ENCODE peak calls at places on chromosomes 5 and 9, in eight cellular contexts. S, W, K, U, L, I, Z and M are unnamed samples.

GRCh38 chr9:69452110-69452780 is 127.2 kb downstream of the ENTREP1 start:
- ATAC-seq in Z (no peak), S (no peak), W (no peak), L (no peak), I (no peak), K (no peak), U (no peak), M (no peak)

GRCh38 chr9:34990908-34991832 is 1.6 kb downstream of the DNAJB5 start:
- ATAC-seq in K (no peak), L (no peak), Z (no peak), I (no peak), W (no peak), S (no peak), U (no peak), M (no peak)

GRCh38 chr5:114207615-114208014 is 154.3 kb upstream of the KCNN2 start:
- ATAC-seq in I (no peak), U (no peak), S (no peak), Z (no peak), K (peak), W (no peak), L (no peak), M (no peak)

GRCh38 chr9:82247318-82247717 is 258.7 kb downstream of the SPATA31D1 start:
- ATAC-seq in S (no peak), I (no peak), Z (no peak), K (no peak), W (peak), U (peak), L (no peak), M (peak)

GRCh38 chr5:147857302-147858129 is 21.0 kb upstream of the SCGB3A2 start:
- ATAC-seq in Z (peak), I (peak), U (peak), S (peak), W (peak), L (peak), K (peak), M (no peak)

GRCh38 chr5:115838885-115839518 is 2.4 kb downstream of the ATG12 start:
- ATAC-seq in I (no peak), S (peak), L (no peak), U (no peak), W (peak), Z (no peak), K (no peak), M (no peak)

GRCh38 chr9:4228606-4229005 is 71.3 kb downstream of the GLIS3 start:
- ATAC-seq in W (peak), Z (peak), I (peak), U (peak), S (peak), L (peak), K (peak), M (peak)

GRCh38 chr5:17243287-17244063 is 26.0 kb downstream of the BASP1 start:
- ATAC-seq in Z (peak), I (no peak), L (no peak), U (no peak), S (no peak), W (no peak), K (no peak), M (no peak)

GRCh38 chr5:178866946-178867345 is 7.2 kb downstream of the ZNF354B start:
- ATAC-seq in L (no peak), S (no peak), W (no peak), K (no peak), I (no peak), Z (no peak), U (no peak), M (no peak)

GRCh38 chr5:55172051-55172899 is 702 bp downstream of the CDC20B start:
- ATAC-seq in I (peak), L (peak), K (peak), S (peak), U (peak), Z (peak), W (peak), M (peak)

GRCh38 chr5:54725391-54726280 is 208.1 kb downstream of the SNX18 start:
- ATAC-seq in I (no peak), U (no peak), S (no peak), K (no peak), Z (no peak), W (no peak), L (no peak), M (no peak)

GRCh38 chr9:133612816-133613215 is 3.6 kb upstream of the FAM163B start:
- ATAC-seq in Z (no peak), I (no peak), K (no peak), S (no peak), W (no peak), L (no peak), U (no peak), M (no peak)

GRCh38 chr5:36635721-36636390 is 29.4 kb downstream of the SLC1A3 start:
- ATAC-seq in K (no peak), Z (no peak), S (no peak), L (no peak), W (no peak), U (no peak), I (no peak), M (no peak)

GRCh38 chr5:8213701-8214240 is 344.8 kb downstream of the MTRR start:
- ATAC-seq in L (no peak), I (no peak), S (no peak), W (no peak), K (no peak), Z (no peak), U (no peak), M (no peak)

GRCh38 chr9:86668488-86668887 is 278.8 kb downstream of the GAS1 start:
- ATAC-seq in W (no peak), U (no peak), I (no peak), S (no peak), Z (no peak), K (no peak), L (no peak), M (no peak)

GRCh38 chr5:17444496-17444895 is 53.5 kb upstream of the TAF11L2 start:
- ATAC-seq in K (no peak), I (no peak), S (no peak), Z (peak), W (no peak), U (no peak), L (no peak), M (no peak)

GRCh38 chr9:104906441-104907277 is 21.3 kb downstream of the ABCA1 start:
- ATAC-seq in I (no peak), U (peak), W (peak), K (peak), S (no peak), Z (peak), L (no peak), M (peak)

GRCh38 chr5:88503065-88503394 is 234.4 kb upstream of the TMEM161B start:
- ATAC-seq in W (peak), S (peak), U (no peak), I (no peak), K (no peak), Z (no peak), L (no peak), M (no peak)

GRCh38 chr9:113522858-113523257 is 59.3 kb downstream of the RGS3 start:
- ATAC-seq in W (no peak), I (no peak), K (no peak), U (peak), S (no peak), L (no peak), Z (no peak), M (no peak)

GRCh38 chr5:110754181-110754580 is 15.4 kb downstream of the SLC25A46 start:
- ATAC-seq in W (no peak), Z (no peak), U (no peak), I (no peak), S (no peak), L (no peak), K (no peak), M (no peak)

GRCh38 chr5:4584982-4585381 is 555.1 kb upstream of the ADAMTS16 start:
- ATAC-seq in S (no peak), K (no peak), Z (no peak), I (no peak), L (no peak), W (no peak), U (no peak), M (no peak)

GRCh38 chr9:132260846-132261245 is 93.9 kb downstream of the SETX start:
- ATAC-seq in W (no peak), U (no peak), Z (no peak), S (no peak), L (no peak), I (no peak), K (no peak), M (no peak)

GRCh38 chr9:123072407-123072995 is 39.0 kb downstream of the GPR21 start:
- ATAC-seq in I (no peak), L (no peak), U (no peak), S (no peak), W (no peak), K (no peak), Z (no peak), M (no peak)

GRCh38 chr9:96026655-96027213 is 151.2 kb downstream of the ERCC6L2 start:
- ATAC-seq in L (no peak), S (no peak), K (no peak), U (no peak), I (no peak), Z (no peak), W (no peak), M (no peak)

GRCh38 chr5:95923918-95924559 is 37.6 kb downstream of the ELL2 start:
- ATAC-seq in S (peak), U (peak), I (peak), W (peak), Z (no peak), K (no peak), L (no peak), M (no peak)

GRCh38 chr5:111236995-111237394 is 12.8 kb downstream of the CAMK4 start:
- ATAC-seq in K (no peak), U (no peak), S (peak), W (no peak), L (no peak), I (no peak), Z (no peak), M (no peak)

GRCh38 chr9:131833906-131834305 is 94.0 kb upstream of the RAPGEF1 start:
- ATAC-seq in L (no peak), S (no peak), K (no peak), Z (no peak), W (no peak), I (no peak), U (no peak), M (no peak)

GRCh38 chr5:178353461-178353860 is 120.9 kb upstream of the PHYKPL start:
- ATAC-seq in L (no peak), W (no peak), U (no peak), S (no peak), Z (no peak), K (no peak), I (no peak), M (no peak)

GRCh38 chr5:142777858-142778257 is 7.7 kb downstream of the ARHGAP26 start:
- ATAC-seq in L (no peak), W (no peak), Z (no peak), U (no peak), S (no peak), I (no peak), K (no peak), M (no peak)

GRCh38 chr9:121088576-121088975 is 13.8 kb downstream of the CNTRL start:
- ATAC-seq in W (no peak), Z (no peak), L (no peak), K (no peak), I (no peak), S (peak), U (no peak), M (no peak)

GRCh38 chr9:26530841-26531240 is 361.8 kb downstream of the CAAP1 start:
- ATAC-seq in S (no peak), K (no peak), I (no peak), U (no peak), Z (no peak), L (no peak), W (no peak), M (no peak)

GRCh38 chr9:81559741-81560140 is 129.6 kb downstream of the TLE1 start:
- ATAC-seq in U (no peak), W (no peak), L (peak), S (no peak), Z (peak), K (no peak), I (no peak), M (no peak)

GRCh38 chr5:109740329-109740728 is 50.6 kb downstream of the MAN2A1 start:
- ATAC-seq in S (peak), Z (peak), W (no peak), K (peak), L (peak), I (peak), U (peak), M (no peak)

GRCh38 chr5:109741390-109741789 is 51.7 kb downstream of the MAN2A1 start:
- ATAC-seq in I (no peak), K (no peak), L (no peak), Z (no peak), U (no peak), S (no peak), W (no peak), M (no peak)

GRCh38 chr5:109743041-109743531 is 53.4 kb downstream of the MAN2A1 start:
- ATAC-seq in U (no peak), Z (no peak), W (peak), S (peak), L (no peak), I (peak), K (no peak), M (peak)

GRCh38 chr5:109744261-109744660 is 54.5 kb downstream of the MAN2A1 start:
- ATAC-seq in S (no peak), U (no peak), W (no peak), I (no peak), L (no peak), Z (no peak), K (no peak), M (no peak)

DNA sequence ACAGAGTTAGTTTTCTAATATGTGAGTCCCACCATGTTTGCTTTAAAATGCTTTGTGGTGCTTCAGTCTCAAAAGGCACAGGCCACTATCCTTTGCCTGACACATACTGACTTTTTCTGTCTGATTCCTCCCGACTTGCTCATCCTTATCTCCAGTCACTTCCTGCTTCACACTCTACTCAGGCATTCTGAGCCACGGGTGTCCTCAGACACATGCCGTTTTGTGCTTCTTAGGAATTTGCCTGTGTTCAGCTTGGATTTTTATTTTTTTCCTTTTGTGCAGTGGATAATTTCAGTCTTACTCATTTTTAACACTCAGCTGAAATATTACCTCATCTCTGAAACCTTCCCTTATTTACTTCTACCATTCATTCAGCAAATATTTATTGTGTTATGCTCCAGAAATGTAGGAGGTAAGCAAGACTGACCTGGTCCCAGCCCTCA is 54.1 kb downstream of the MAN2A1 start:
- ATAC-seq in I (peak), L (no peak), K (peak), S (no peak), W (peak), Z (peak), U (peak), M (peak)
- H3K27ac ChIP-seq in I (peak), L (no peak), K (no peak), S (no peak), W (peak), Z (peak), U (peak), M (no peak)

DNA sequence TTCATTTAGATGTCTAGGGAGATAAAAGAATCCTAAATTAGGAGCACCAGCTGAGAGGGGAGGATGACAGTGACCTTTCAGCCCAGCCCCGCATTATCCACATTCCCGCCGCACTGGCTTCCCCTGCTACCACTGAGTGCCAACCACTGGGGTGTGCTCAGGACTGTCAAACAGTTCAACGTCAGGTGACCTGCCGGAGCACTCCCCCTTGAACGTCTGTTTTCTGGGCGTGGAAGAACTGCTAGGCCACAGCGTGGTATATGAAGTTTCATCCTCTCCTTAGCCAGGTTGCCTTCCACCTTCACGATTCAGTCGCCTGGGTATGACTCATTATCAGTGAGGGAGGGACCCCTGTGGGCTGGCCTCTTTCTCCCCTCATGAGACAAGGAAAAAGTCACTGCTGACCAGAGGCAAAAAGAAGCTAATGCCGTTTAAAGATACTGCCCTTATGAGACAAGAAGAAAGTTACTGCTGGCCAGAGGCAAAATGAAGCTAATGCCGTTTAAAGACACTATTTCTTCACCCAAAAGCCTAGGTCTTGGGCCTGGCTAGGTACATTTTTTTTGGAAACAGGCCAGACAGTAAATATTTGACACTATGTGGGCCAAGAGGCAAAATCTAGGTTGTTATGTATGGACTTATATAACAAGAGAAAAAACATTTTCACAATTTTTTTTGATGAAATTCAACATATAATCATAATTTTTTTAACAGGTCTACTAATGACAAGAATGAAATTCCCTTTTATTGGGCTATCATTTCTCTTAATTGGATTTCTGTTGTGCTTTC is 4.6 kb downstream of the NMRK1 start:
- ATAC-seq in S (no peak), I (no peak), K (no peak), W (peak), U (peak), Z (no peak), L (peak), M (no peak)
- TF ChIP-seq POLR2A in S (no peak), I (no peak), K (no peak), W (no peak), U (no peak), Z (no peak), L (no peak), M (no peak)

DNA sequence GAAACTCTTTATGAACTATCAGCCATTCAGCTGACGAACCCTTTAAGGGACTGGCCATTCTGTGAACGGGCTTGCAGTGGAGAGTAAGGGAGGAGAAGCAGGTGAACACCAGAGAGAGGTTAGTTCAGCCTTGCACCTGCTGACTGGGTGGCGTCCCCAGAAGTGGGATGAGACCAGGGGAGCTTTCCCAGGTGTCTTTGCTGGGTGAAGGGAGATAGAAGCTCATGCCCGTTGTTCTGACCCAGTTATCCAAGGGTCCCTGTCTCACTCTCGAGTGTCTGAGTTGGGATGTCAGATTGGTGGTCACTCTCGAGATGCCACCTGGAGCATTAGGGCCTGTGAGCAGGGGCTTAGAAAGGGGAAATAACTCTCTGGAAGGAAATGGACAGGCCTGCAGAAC is 68.7 kb downstream of the MSX2 start:
- ATAC-seq in I (no peak), Z (no peak), U (no peak), L (no peak), W (no peak), K (no peak), S (no peak), M (no peak)
- H3K4me3 ChIP-seq in I (no peak), Z (no peak), U (no peak), L (no peak), W (no peak), K (no peak), S (no peak), M (no peak)

GRCh38 chr9:135570456-135570855 is 8.9 kb downstream of the PAEP start:
- ATAC-seq in K (no peak), I (no peak), U (no peak), L (no peak), W (no peak), Z (no peak), S (no peak), M (no peak)

GRCh38 chr9:135572233-135572632 is 10.7 kb downstream of the PAEP start:
- ATAC-seq in U (no peak), L (no peak), K (no peak), S (no peak), I (no peak), W (no peak), Z (no peak), M (no peak)

GRCh38 chr9:135574943-135575342 is 13.4 kb downstream of the PAEP start:
- ATAC-seq in S (no peak), Z (no peak), W (no peak), K (no peak), I (no peak), U (no peak), L (no peak), M (no peak)

GRCh38 chr9:135574331-135574730 is 12.8 kb downstream of the PAEP start:
- ATAC-seq in S (no peak), L (no peak), K (no peak), I (peak), Z (no peak), W (no peak), U (no peak), M (no peak)

GRCh38 chr9:135573124-135573523 is 11.6 kb downstream of the PAEP start:
- ATAC-seq in S (no peak), W (no peak), L (no peak), I (no peak), K (no peak), Z (no peak), U (no peak), M (no peak)
- H3K27ac ChIP-seq in S (no peak), W (no peak), L (no peak), I (no peak), K (no peak), Z (no peak), U (no peak), M (no peak)

DNA sequence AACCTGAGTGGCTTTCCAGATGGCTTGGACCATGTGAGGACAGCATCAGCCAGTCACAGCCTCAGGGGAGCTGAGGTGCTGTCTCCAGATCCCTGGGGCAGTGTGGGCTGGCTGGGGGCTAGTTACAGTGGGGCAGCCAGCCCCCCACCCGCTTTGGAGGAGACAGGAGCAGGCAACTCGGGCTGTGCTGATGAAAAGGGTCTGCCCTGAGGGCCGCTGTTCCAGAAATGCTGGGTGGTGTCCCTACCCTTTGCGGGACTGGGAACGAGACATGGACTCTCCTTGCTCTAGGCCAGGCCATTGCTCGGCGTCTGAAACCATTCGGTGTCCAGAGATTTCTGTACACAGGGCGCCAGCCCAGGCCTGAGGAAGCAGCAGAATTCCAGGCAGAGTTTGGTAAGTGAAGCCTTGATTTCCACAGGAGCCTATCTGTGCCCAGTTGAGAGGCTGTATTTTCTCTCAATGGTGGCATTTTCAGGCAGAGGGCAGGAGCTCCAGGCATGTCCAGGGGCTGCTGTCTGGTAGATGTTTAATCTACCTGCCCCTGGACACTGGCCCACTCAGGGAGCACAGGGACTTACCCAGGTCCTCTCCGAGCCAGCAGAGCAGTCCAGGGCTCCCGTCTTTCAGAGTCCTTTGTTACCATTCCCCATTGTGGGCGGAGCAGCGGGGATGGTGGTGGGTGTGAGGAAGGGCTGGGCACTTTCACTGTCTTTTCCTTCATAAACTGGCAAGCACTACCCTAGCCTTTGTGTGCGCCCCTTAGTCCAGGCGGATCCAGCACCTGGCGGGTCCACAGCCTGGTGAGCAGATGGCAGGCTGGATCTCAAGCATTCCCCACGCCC is 7.2 kb downstream of the GRHPR start:
- ATAC-seq in L (no peak), K (no peak), I (no peak), S (no peak), U (no peak), W (peak), Z (no peak), M (no peak)
- TF ChIP-seq POLR2A in L (no peak), K (no peak), I (peak), S (no peak), U (no peak), W (no peak), Z (no peak), M (no peak)

GRCh38 chr5:149615976-149616375 is 34.7 kb downstream of the ARHGEF37 start:
- ATAC-seq in Z (no peak), I (no peak), L (no peak), W (no peak), U (peak), K (no peak), S (no peak), M (no peak)
- H3K4me3 ChIP-seq in Z (no peak), I (no peak), L (no peak), W (no peak), U (no peak), K (no peak), S (no peak), M (no peak)